ENCODE peak calls at places on chromosomes 1 and 21, in ten cellular contexts. One of them, this sample, is unnamed.

GRCh38 chr1:27572679-27573426 is 31.1 kb downstream of the AHDC1 start:
- DNase-seq in ovary: no peak
- DNase-seq in IMR-90: no peak
- DNase-seq in uterus: peak; percentile 35
- DNase-seq in sigmoid colon: peak; percentile 75
- DNase-seq in heart left ventricle: no peak
- DNase-seq in esophagus squamous epithelium: no peak
- DNase-seq in A549: no peak
- DNase-seq in tibial nerve: no peak
- DNase-seq in adrenal gland: peak; percentile 85
- DNase-seq in this sample: no peak

GRCh38 chr1:6414443-6414844 is 5.3 kb downstream of the HES2 start:
- DNase-seq in tibial nerve: no peak
- DNase-seq in heart left ventricle: no peak
- DNase-seq in IMR-90: peak; percentile 50
- DNase-seq in A549: peak; percentile 59
- DNase-seq in uterus: no peak
- DNase-seq in esophagus squamous epithelium: no peak
- DNase-seq in ovary: no peak
- DNase-seq in adrenal gland: no peak
- DNase-seq in sigmoid colon: no peak
- DNase-seq in this sample: no peak

GRCh38 chr1:77614037-77614436 is 68.4 kb downstream of the ZZZ3 start:
- DNase-seq in uterus: no peak
- DNase-seq in adrenal gland: no peak
- DNase-seq in ovary: no peak
- DNase-seq in heart left ventricle: no peak
- DNase-seq in esophagus squamous epithelium: no peak
- DNase-seq in sigmoid colon: no peak
- DNase-seq in IMR-90: no peak
- DNase-seq in tibial nerve: no peak
- DNase-seq in A549: no peak
- DNase-seq in this sample: no peak

GRCh38 chr1:181806791-181807190 is 254.7 kb downstream of the ZNF648 start:
- DNase-seq in adrenal gland: no peak
- DNase-seq in uterus: no peak
- DNase-seq in sigmoid colon: no peak
- DNase-seq in esophagus squamous epithelium: no peak
- DNase-seq in heart left ventricle: no peak
- DNase-seq in IMR-90: no peak
- DNase-seq in A549: no peak
- DNase-seq in tibial nerve: no peak
- DNase-seq in ovary: no peak
- DNase-seq in this sample: no peak

GRCh38 chr1:235901461-235901860 is 34.8 kb upstream of the LYST start:
- DNase-seq in adrenal gland: no peak
- DNase-seq in uterus: no peak
- DNase-seq in sigmoid colon: no peak
- DNase-seq in heart left ventricle: no peak
- DNase-seq in esophagus squamous epithelium: no peak
- DNase-seq in IMR-90: peak; percentile 77
- DNase-seq in A549: no peak
- DNase-seq in tibial nerve: no peak
- DNase-seq in ovary: no peak
- DNase-seq in this sample: no peak

GRCh38 chr1:179917601-179918429 is 35.7 kb downstream of the TOR1AIP1 start:
- DNase-seq in tibial nerve: no peak
- DNase-seq in heart left ventricle: no peak
- DNase-seq in esophagus squamous epithelium: no peak
- DNase-seq in IMR-90: no peak
- DNase-seq in adrenal gland: no peak
- DNase-seq in A549: no peak
- DNase-seq in sigmoid colon: no peak
- DNase-seq in uterus: no peak
- DNase-seq in ovary: no peak
- DNase-seq in this sample: no peak

GRCh38 chr1:113905435-113905861 is 322 bp downstream of the DCLRE1B start:
- DNase-seq in ovary: peak; percentile 27
- DNase-seq in tibial nerve: no peak
- DNase-seq in sigmoid colon: peak; percentile 77
- DNase-seq in uterus: no peak
- DNase-seq in adrenal gland: no peak
- DNase-seq in heart left ventricle: no peak
- DNase-seq in A549: no peak
- DNase-seq in esophagus squamous epithelium: no peak
- DNase-seq in IMR-90: no peak
- DNase-seq in this sample: peak; percentile 33

GRCh38 chr21:45540601-45540970 is 1.7 kb downstream of the SLC19A1 start:
- DNase-seq in uterus: no peak
- DNase-seq in A549: no peak
- DNase-seq in adrenal gland: no peak
- DNase-seq in sigmoid colon: peak; percentile 58
- DNase-seq in esophagus squamous epithelium: no peak
- DNase-seq in heart left ventricle: no peak
- DNase-seq in ovary: no peak
- DNase-seq in tibial nerve: peak; percentile 6
- DNase-seq in IMR-90: no peak
- DNase-seq in this sample: no peak

GRCh38 chr21:31874817-31875216 is 2.0 kb downstream of the HUNK start:
- DNase-seq in ovary: no peak
- DNase-seq in esophagus squamous epithelium: no peak
- DNase-seq in heart left ventricle: no peak
- DNase-seq in A549: no peak
- DNase-seq in uterus: peak; percentile 19
- DNase-seq in sigmoid colon: no peak
- DNase-seq in adrenal gland: no peak
- DNase-seq in tibial nerve: no peak
- DNase-seq in IMR-90: no peak
- DNase-seq in this sample: no peak

GRCh38 chr1:6235302-6235680 is 473 bp downstream of the ICMT start:
- DNase-seq in esophagus squamous epithelium: no peak
- DNase-seq in adrenal gland: peak; percentile 63
- DNase-seq in tibial nerve: no peak
- DNase-seq in A549: no peak
- DNase-seq in heart left ventricle: no peak
- DNase-seq in uterus: no peak
- DNase-seq in IMR-90: no peak
- DNase-seq in sigmoid colon: no peak
- DNase-seq in ovary: no peak
- DNase-seq in this sample: no peak

GRCh38 chr21:16117851-16118592 is 388.2 kb downstream of the USP25 start:
- DNase-seq in uterus: no peak
- DNase-seq in heart left ventricle: no peak
- DNase-seq in tibial nerve: no peak
- DNase-seq in esophagus squamous epithelium: no peak
- DNase-seq in adrenal gland: no peak
- DNase-seq in IMR-90: peak; percentile 88
- DNase-seq in ovary: no peak
- DNase-seq in sigmoid colon: no peak
- DNase-seq in A549: peak; percentile 56
- DNase-seq in this sample: no peak
- H3K27ac ChIP-seq in uterus: peak overlapping the region; percentile 91
- H3K27ac ChIP-seq in heart left ventricle: peak overlapping the region; percentile 16
- H3K27ac ChIP-seq in tibial nerve: no peak overlapping the region
- H3K27ac ChIP-seq in esophagus squamous epithelium: peak overlapping the region; percentile 57
- H3K27ac ChIP-seq in adrenal gland: no peak overlapping the region
- H3K27ac ChIP-seq in IMR-90: no peak overlapping the region
- H3K27ac ChIP-seq in ovary: peak overlapping the region; percentile 40
- H3K27ac ChIP-seq in sigmoid colon: peak overlapping the region; percentile 33
- H3K27ac ChIP-seq in A549: peak overlapping the region; percentile 70
- H3K27ac ChIP-seq in this sample: no peak overlapping the region

DNA sequence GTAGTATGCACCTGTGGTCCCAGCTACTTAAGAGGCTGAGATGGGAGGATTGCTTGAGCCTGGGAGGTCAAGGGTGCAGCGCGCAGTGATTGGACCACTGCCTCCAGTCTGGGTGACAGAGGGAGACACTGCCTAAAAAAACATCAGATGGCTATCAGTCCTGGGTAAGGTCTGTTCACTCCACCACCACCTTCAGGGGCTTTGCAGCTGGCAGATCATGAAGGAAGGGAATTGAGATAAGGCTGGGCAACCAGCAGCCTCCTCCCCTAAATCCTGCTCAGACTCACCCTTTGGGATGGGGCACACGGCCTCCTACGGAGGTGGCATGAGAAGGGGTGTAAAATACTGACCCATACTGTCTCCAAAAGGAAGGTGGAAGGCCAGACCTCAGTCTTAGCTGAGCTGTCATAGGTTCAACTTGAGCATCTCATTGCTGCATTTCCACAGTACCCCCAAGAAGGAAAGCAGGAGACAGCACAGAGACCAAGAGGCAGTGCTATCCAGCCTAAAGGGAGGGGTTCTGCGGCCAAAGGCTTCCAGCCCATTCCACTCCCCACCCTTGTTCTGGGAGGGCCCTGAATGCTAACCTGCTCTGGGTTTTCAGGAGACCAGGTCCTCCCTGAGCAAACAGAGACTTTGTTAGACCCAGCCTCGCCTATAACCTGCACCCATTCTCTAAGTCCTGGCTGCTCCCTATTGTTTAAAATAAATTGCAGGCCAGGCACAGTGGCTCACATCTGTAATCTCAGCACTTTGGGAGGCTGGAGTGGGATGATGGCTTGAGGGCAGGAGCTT is 13.7 kb downstream of the SLC45A3 start:
- DNase-seq in uterus: no peak
- DNase-seq in IMR-90: no peak
- DNase-seq in ovary: no peak
- DNase-seq in esophagus squamous epithelium: no peak
- DNase-seq in sigmoid colon: no peak
- DNase-seq in heart left ventricle: no peak
- DNase-seq in A549: no peak
- DNase-seq in tibial nerve: no peak
- DNase-seq in adrenal gland: no peak
- DNase-seq in this sample: no peak
- TF ChIP-seq POLR2A in uterus: no peak
- TF ChIP-seq POLR2A in IMR-90: no peak
- TF ChIP-seq POLR2A in ovary: no peak
- TF ChIP-seq POLR2A in esophagus squamous epithelium: no peak
- TF ChIP-seq POLR2A in sigmoid colon: no peak
- TF ChIP-seq POLR2A in heart left ventricle: no peak
- TF ChIP-seq POLR2A in A549: no peak
- TF ChIP-seq POLR2A in tibial nerve: no peak
- TF ChIP-seq POLR2A in adrenal gland: no peak
- TF ChIP-seq POLR2A in this sample: no peak

GRCh38 chr1:156806512-156807440 is 9.9 kb downstream of the SH2D2A start:
- DNase-seq in heart left ventricle: no peak
- DNase-seq in A549: no peak
- DNase-seq in ovary: no peak
- DNase-seq in adrenal gland: no peak
- DNase-seq in IMR-90: no peak
- DNase-seq in uterus: no peak
- DNase-seq in sigmoid colon: no peak
- DNase-seq in esophagus squamous epithelium: no peak
- DNase-seq in tibial nerve: no peak
- DNase-seq in this sample: no peak

GRCh38 chr1:156809711-156810366 is 6.8 kb downstream of the SH2D2A start:
- DNase-seq in heart left ventricle: no peak
- DNase-seq in tibial nerve: no peak
- DNase-seq in uterus: peak; percentile 47
- DNase-seq in IMR-90: no peak
- DNase-seq in sigmoid colon: no peak
- DNase-seq in ovary: no peak
- DNase-seq in esophagus squamous epithelium: no peak
- DNase-seq in adrenal gland: no peak
- DNase-seq in A549: no peak
- DNase-seq in this sample: no peak

GRCh38 chr1:156807627-156808026 is 9.0 kb downstream of the SH2D2A start:
- DNase-seq in tibial nerve: no peak
- DNase-seq in IMR-90: no peak
- DNase-seq in ovary: no peak
- DNase-seq in adrenal gland: no peak
- DNase-seq in heart left ventricle: no peak
- DNase-seq in uterus: no peak
- DNase-seq in esophagus squamous epithelium: no peak
- DNase-seq in sigmoid colon: peak; percentile 50
- DNase-seq in A549: no peak
- DNase-seq in this sample: no peak

GRCh38 chr1:156809281-156809680 is 7.4 kb downstream of the SH2D2A start:
- DNase-seq in tibial nerve: no peak
- DNase-seq in uterus: no peak
- DNase-seq in sigmoid colon: no peak
- DNase-seq in ovary: no peak
- DNase-seq in adrenal gland: no peak
- DNase-seq in IMR-90: no peak
- DNase-seq in heart left ventricle: peak; percentile 19
- DNase-seq in A549: no peak
- DNase-seq in esophagus squamous epithelium: no peak
- DNase-seq in this sample: no peak

GRCh38 chr1:156808186-156809030 is 8.2 kb downstream of the SH2D2A start:
- DNase-seq in adrenal gland: no peak
- DNase-seq in tibial nerve: no peak
- DNase-seq in sigmoid colon: no peak
- DNase-seq in A549: no peak
- DNase-seq in uterus: no peak
- DNase-seq in heart left ventricle: peak; percentile 19
- DNase-seq in ovary: no peak
- DNase-seq in esophagus squamous epithelium: no peak
- DNase-seq in IMR-90: no peak
- DNase-seq in this sample: peak; percentile 49
- H3K27ac ChIP-seq in adrenal gland: no peak overlapping the region
- H3K27ac ChIP-seq in tibial nerve: no peak overlapping the region
- H3K27ac ChIP-seq in sigmoid colon: no peak overlapping the region
- H3K27ac ChIP-seq in A549: no peak overlapping the region
- H3K27ac ChIP-seq in uterus: no peak overlapping the region
- H3K27ac ChIP-seq in heart left ventricle: no peak overlapping the region
- H3K27ac ChIP-seq in ovary: no peak overlapping the region
- H3K27ac ChIP-seq in esophagus squamous epithelium: no peak overlapping the region
- H3K27ac ChIP-seq in IMR-90: no peak overlapping the region
- H3K27ac ChIP-seq in this sample: no peak overlapping the region

GRCh38 chr1:23743287-23744052 is at the start of gene ELOA:
- DNase-seq in sigmoid colon: peak; percentile 83
- DNase-seq in esophagus squamous epithelium: no peak
- DNase-seq in ovary: peak; percentile 61
- DNase-seq in adrenal gland: peak; percentile 75
- DNase-seq in tibial nerve: peak; percentile 31
- DNase-seq in uterus: peak; percentile 68
- DNase-seq in heart left ventricle: peak; percentile 77
- DNase-seq in A549: peak; percentile 65
- DNase-seq in IMR-90: peak; percentile 53
- DNase-seq in this sample: peak; percentile 95
- TF ChIP-seq POLR2A in sigmoid colon: peak; percentile 43
- TF ChIP-seq POLR2A in esophagus squamous epithelium: no peak
- TF ChIP-seq POLR2A in ovary: peak; percentile 32
- TF ChIP-seq POLR2A in adrenal gland: peak; percentile 62
- TF ChIP-seq POLR2A in tibial nerve: no peak
- TF ChIP-seq POLR2A in uterus: peak; percentile 67
- TF ChIP-seq POLR2A in heart left ventricle: no peak
- TF ChIP-seq POLR2A in A549: peak; percentile 66
- TF ChIP-seq POLR2A in IMR-90: peak; percentile 59
- TF ChIP-seq POLR2A in this sample: peak; percentile 94

This sample was measured in upper lobe of left lung.